ENCODE peak calls at places on chromosome 22, in five cellular contexts. One of them, this sample, is unnamed.

GRCh38 chr22:42116848-42117424 is 13.7 kb downstream of the CYP2D6 start:
- DNase-seq in ureter: no peak
- DNase-seq in GM12891: no peak
- DNase-seq in Calu3: no peak
- DNase-seq in kidney tubule cell: peak
- DNase-seq in this sample: no peak

GRCh38 chr22:49017769-49018330 is 809.8 kb downstream of the BRD1 start:
- DNase-seq in ureter: peak
- DNase-seq in GM12891: no peak
- DNase-seq in kidney tubule cell: no peak
- DNase-seq in Calu3: no peak
- DNase-seq in this sample: no peak

GRCh38 chr22:30206964-30207363 is 39.6 kb downstream of the LIF start:
- DNase-seq in Calu3: peak
- DNase-seq in ureter: no peak
- DNase-seq in GM12891: no peak
- DNase-seq in kidney tubule cell: peak
- DNase-seq in this sample: no peak

GRCh38 chr22:35154937-35155387 is 89.0 kb downstream of the ISX start:
- DNase-seq in ureter: peak
- DNase-seq in Calu3: peak
- DNase-seq in kidney tubule cell: peak
- DNase-seq in GM12891: peak
- DNase-seq in this sample: no peak

GRCh38 chr22:49404020-49404419 is 423.7 kb downstream of the BRD1 start:
- DNase-seq in Calu3: no peak
- DNase-seq in ureter: no peak
- DNase-seq in kidney tubule cell: no peak
- DNase-seq in GM12891: no peak
- DNase-seq in this sample: no peak

GRCh38 chr22:31962392-31963113 is 18.2 kb downstream of the YWHAH start:
- DNase-seq in GM12891: no peak
- DNase-seq in ureter: no peak
- DNase-seq in Calu3: no peak
- DNase-seq in kidney tubule cell: peak
- DNase-seq in this sample: no peak

GRCh38 chr22:22410121-22410520 is 98.4 kb downstream of the ZNF280B start:
- DNase-seq in Calu3: no peak
- DNase-seq in GM12891: no peak
- DNase-seq in kidney tubule cell: no peak
- DNase-seq in ureter: no peak
- DNase-seq in this sample: no peak

GRCh38 chr22:37951305-37951704 is 2.1 kb downstream of the C22orf23 start:
- DNase-seq in kidney tubule cell: no peak
- DNase-seq in ureter: no peak
- DNase-seq in GM12891: no peak
- DNase-seq in Calu3: no peak
- DNase-seq in this sample: no peak

GRCh38 chr22:20604776-20605221 is 97.4 kb downstream of the MED15 start:
- DNase-seq in ureter: no peak
- DNase-seq in kidney tubule cell: no peak
- DNase-seq in Calu3: no peak
- DNase-seq in GM12891: no peak
- DNase-seq in this sample: no peak